ENCODE peak calls at places on chromosomes 11 and 22, in seven cellular contexts. One of them, this sample, is unnamed. For H3K4me1 and H3K9me3, the result is how much of the 10 kb centered on the place peaks cover.

GRCh38 chr11:31262761-31263160 is 106.8 kb downstream of the DCDC1 start:
- DNase-seq in prostate gland: no peak
- DNase-seq in PC-3: no peak
- DNase-seq in right atrium auricular region: no peak
- DNase-seq in Panc1: no peak
- DNase-seq in ascending aorta: no peak
- DNase-seq in heart right ventricle: no peak
- DNase-seq in this sample: no peak

GRCh38 chr11:87173185-87174039 is 135.7 kb downstream of the TMEM135 start:
- DNase-seq in right atrium auricular region: no peak
- DNase-seq in heart right ventricle: no peak
- DNase-seq in ascending aorta: no peak
- DNase-seq in Panc1: peak
- DNase-seq in PC-3: peak
- DNase-seq in prostate gland: peak
- DNase-seq in this sample: no peak

GRCh38 chr11:107969219-107969618 is 39.5 kb upstream of the CUL5 start:
- DNase-seq in right atrium auricular region: no peak
- DNase-seq in heart right ventricle: no peak
- DNase-seq in prostate gland: no peak
- DNase-seq in ascending aorta: no peak
- DNase-seq in Panc1: no peak
- DNase-seq in PC-3: no peak
- DNase-seq in this sample: no peak

GRCh38 chr11:77669848-77670511 is 32.4 kb upstream of the CLNS1A start:
- DNase-seq in Panc1: no peak
- DNase-seq in ascending aorta: no peak
- DNase-seq in prostate gland: peak
- DNase-seq in PC-3: peak
- DNase-seq in heart right ventricle: no peak
- DNase-seq in right atrium auricular region: no peak
- DNase-seq in this sample: no peak

GRCh38 chr22:23168381-23169031 is 11.8 kb upstream of the BCR start:
- DNase-seq in prostate gland: no peak
- DNase-seq in PC-3: no peak
- DNase-seq in right atrium auricular region: no peak
- DNase-seq in Panc1: no peak
- DNase-seq in heart right ventricle: no peak
- DNase-seq in ascending aorta: no peak
- DNase-seq in this sample: no peak

GRCh38 chr11:76613901-76614300 is 56.6 kb downstream of the LRRC32 start:
- DNase-seq in Panc1: no peak
- DNase-seq in prostate gland: no peak
- DNase-seq in right atrium auricular region: no peak
- DNase-seq in ascending aorta: no peak
- DNase-seq in heart right ventricle: no peak
- DNase-seq in PC-3: no peak
- DNase-seq in this sample: no peak

GRCh38 chr11:124918950-124919349 is at the start of gene HEPN1:
- DNase-seq in Panc1: no peak
- DNase-seq in prostate gland: no peak
- DNase-seq in right atrium auricular region: no peak
- DNase-seq in PC-3: no peak
- DNase-seq in heart right ventricle: no peak
- DNase-seq in ascending aorta: no peak
- DNase-seq in this sample: no peak

GRCh38 chr11:130037058-130037457 is 32.6 kb upstream of the APLP2 start:
- DNase-seq in prostate gland: no peak
- DNase-seq in right atrium auricular region: no peak
- DNase-seq in PC-3: peak
- DNase-seq in ascending aorta: no peak
- DNase-seq in heart right ventricle: no peak
- DNase-seq in Panc1: peak
- DNase-seq in this sample: no peak

GRCh38 chr11:63880031-63880841 is 36.7 kb downstream of the RCOR2 start:
- DNase-seq in PC-3: no peak
- DNase-seq in heart right ventricle: no peak
- DNase-seq in right atrium auricular region: no peak
- DNase-seq in ascending aorta: no peak
- DNase-seq in prostate gland: no peak
- DNase-seq in Panc1: no peak
- DNase-seq in this sample: no peak

GRCh38 chr11:134513585-134514120 is 101.6 kb upstream of the B3GAT1 start:
- DNase-seq in prostate gland: no peak
- DNase-seq in Panc1: no peak
- DNase-seq in right atrium auricular region: no peak
- DNase-seq in heart right ventricle: no peak
- DNase-seq in PC-3: no peak
- DNase-seq in ascending aorta: no peak
- DNase-seq in this sample: no peak

GRCh38 chr22:17647996-17648395 is 9.4 kb downstream of the BCL2L13 start:
- DNase-seq in PC-3: no peak
- DNase-seq in ascending aorta: no peak
- DNase-seq in prostate gland: no peak
- DNase-seq in right atrium auricular region: no peak
- DNase-seq in heart right ventricle: no peak
- DNase-seq in Panc1: no peak
- DNase-seq in this sample: no peak

GRCh38 chr11:37544491-37544890 is 946.5 kb upstream of the RAG2 start:
- DNase-seq in heart right ventricle: no peak
- DNase-seq in Panc1: no peak
- DNase-seq in right atrium auricular region: no peak
- DNase-seq in ascending aorta: no peak
- DNase-seq in prostate gland: no peak
- DNase-seq in PC-3: peak
- DNase-seq in this sample: no peak

DNA sequence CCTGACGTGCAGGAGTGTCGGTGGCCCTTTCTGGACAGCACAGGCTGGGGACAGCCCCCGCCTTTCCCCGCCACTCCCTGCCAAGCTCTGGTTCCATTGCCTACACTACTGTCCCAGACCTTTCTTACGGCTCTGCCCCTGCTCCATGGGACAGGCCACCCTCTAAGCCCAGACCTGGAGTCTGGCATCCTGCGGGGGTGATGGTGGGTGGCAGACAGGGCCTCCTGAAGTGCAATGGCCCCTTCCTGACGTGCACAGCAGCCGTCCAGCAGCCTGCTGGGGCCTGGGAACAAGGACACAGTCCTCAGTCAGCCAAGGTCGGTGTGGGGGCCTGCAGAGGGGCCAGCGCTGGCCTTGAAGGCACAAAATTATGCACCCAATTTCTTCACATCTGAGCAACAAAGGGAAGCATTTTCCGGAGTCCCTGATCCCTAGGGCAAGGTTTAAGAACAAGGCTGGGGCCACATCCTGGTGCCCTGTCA is 79.7 kb upstream of the KCNQ1OT1 start:
- DNase-seq in PC-3: no peak
- DNase-seq in heart right ventricle: peak
- DNase-seq in prostate gland: no peak
- DNase-seq in ascending aorta: peak
- DNase-seq in Panc1: no peak
- DNase-seq in right atrium auricular region: peak
- DNase-seq in this sample: no peak
- H3K4me1 ChIP-seq in PC-3: under half
- H3K4me1 ChIP-seq in heart right ventricle: under half
- H3K4me1 ChIP-seq in prostate gland: under half
- H3K4me1 ChIP-seq in ascending aorta: under half
- H3K4me1 ChIP-seq in Panc1: under half
- H3K4me1 ChIP-seq in right atrium auricular region: under half
- H3K4me1 ChIP-seq in this sample: under half

DNA sequence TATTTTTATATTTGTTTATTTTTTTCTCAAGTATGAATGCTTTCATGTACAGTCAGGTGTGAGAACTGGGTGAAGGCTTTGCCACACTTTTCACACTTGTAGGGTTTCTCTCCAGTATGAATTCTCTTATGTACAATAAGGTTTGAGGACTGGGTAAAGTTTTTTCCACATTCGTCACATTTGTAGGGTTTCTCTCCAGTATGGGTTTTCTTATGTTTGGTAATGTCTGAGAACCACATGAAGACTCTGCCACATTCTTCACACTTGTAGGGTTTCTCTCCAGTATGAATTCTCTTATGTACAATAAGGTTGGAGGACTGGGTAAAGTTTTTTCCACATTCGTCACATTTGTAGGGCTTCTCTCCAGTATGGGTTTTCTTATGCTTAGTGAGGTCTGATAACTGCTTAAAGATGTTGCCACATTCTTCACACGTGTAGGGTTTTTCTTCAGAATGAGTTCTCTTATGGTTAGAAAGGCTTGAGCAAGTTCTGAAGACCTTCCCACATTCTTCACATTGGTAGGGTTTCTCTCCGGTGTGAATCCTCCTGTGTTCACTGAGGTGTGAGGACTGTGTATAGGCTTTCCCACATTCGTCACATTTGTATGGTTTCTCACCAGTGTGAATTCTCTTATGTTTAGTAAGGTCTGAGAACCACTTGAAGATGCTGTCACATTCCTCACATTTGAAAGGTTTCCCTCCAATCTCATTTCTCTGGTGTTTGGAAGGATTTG is 19.7 kb downstream of the ZNF195 start:
- DNase-seq in prostate gland: no peak
- DNase-seq in heart right ventricle: no peak
- DNase-seq in PC-3: no peak
- DNase-seq in ascending aorta: no peak
- DNase-seq in Panc1: no peak
- DNase-seq in right atrium auricular region: no peak
- DNase-seq in this sample: no peak
- H3K9me3 ChIP-seq in prostate gland: under half
- H3K9me3 ChIP-seq in heart right ventricle: half or more
- H3K9me3 ChIP-seq in PC-3: half or more
- H3K9me3 ChIP-seq in ascending aorta: under half
- H3K9me3 ChIP-seq in Panc1: half or more
- H3K9me3 ChIP-seq in right atrium auricular region: half or more
- H3K9me3 ChIP-seq in this sample: under half

GRCh38 chr22:37661160-37661924 is 2.8 kb downstream of the PDXP start:
- DNase-seq in PC-3: peak
- DNase-seq in heart right ventricle: no peak
- DNase-seq in prostate gland: no peak
- DNase-seq in right atrium auricular region: no peak
- DNase-seq in Panc1: no peak
- DNase-seq in ascending aorta: no peak
- DNase-seq in this sample: no peak
- H3K4me3 ChIP-seq in PC-3: peak
- H3K4me3 ChIP-seq in heart right ventricle: no peak
- H3K4me3 ChIP-seq in prostate gland: no peak
- H3K4me3 ChIP-seq in right atrium auricular region: no peak
- H3K4me3 ChIP-seq in Panc1: no peak
- H3K4me3 ChIP-seq in ascending aorta: no peak
- H3K4me3 ChIP-seq in this sample: no peak

DNA sequence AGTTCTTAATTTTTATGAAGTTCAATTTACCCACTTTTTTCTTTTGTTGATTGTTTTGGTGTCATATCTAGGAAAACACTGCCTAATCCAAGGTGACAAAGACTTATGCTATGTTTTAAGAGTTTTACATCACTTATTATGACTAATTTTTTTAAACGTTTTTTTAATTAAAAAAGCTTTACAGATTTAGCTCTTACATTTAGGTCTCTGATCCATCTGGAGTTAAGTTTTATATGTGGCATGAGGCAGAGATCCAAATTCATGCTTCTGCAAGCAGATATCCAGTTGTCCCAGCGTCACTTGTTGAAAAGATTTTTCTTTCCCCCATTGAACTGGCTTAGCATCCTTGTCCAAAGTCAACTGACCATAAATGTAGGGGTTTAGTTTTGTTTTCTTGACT is 72.6 kb downstream of the PACSIN2 start:
- DNase-seq in right atrium auricular region: no peak
- DNase-seq in ascending aorta: no peak
- DNase-seq in prostate gland: no peak
- DNase-seq in Panc1: no peak
- DNase-seq in PC-3: no peak
- DNase-seq in heart right ventricle: no peak
- DNase-seq in this sample: no peak
- H3K4me1 ChIP-seq in right atrium auricular region: under half
- H3K4me1 ChIP-seq in ascending aorta: half or more
- H3K4me1 ChIP-seq in prostate gland: under half
- H3K4me1 ChIP-seq in Panc1: half or more
- H3K4me1 ChIP-seq in PC-3: half or more
- H3K4me1 ChIP-seq in heart right ventricle: half or more
- H3K4me1 ChIP-seq in this sample: under half

GRCh38 chr22:49147617-49148175 is 680.0 kb downstream of the BRD1 start:
- DNase-seq in heart right ventricle: no peak
- DNase-seq in Panc1: no peak
- DNase-seq in prostate gland: no peak
- DNase-seq in PC-3: no peak
- DNase-seq in right atrium auricular region: no peak
- DNase-seq in ascending aorta: no peak
- DNase-seq in this sample: no peak
- H3K9me3 ChIP-seq in heart right ventricle: under half
- H3K9me3 ChIP-seq in Panc1: under half
- H3K9me3 ChIP-seq in prostate gland: under half
- H3K9me3 ChIP-seq in PC-3: under half
- H3K9me3 ChIP-seq in right atrium auricular region: under half
- H3K9me3 ChIP-seq in ascending aorta: under half
- H3K9me3 ChIP-seq in this sample: under half

GRCh38 chr11:65546217-65546958 is 11.8 kb downstream of the LTBP3 start:
- DNase-seq in PC-3: peak
- DNase-seq in Panc1: no peak
- DNase-seq in prostate gland: peak
- DNase-seq in heart right ventricle: peak
- DNase-seq in right atrium auricular region: no peak
- DNase-seq in ascending aorta: peak
- DNase-seq in this sample: no peak

GRCh38 chr11:65549088-65549487 is 9.1 kb downstream of the LTBP3 start:
- DNase-seq in PC-3: no peak
- DNase-seq in right atrium auricular region: no peak
- DNase-seq in heart right ventricle: no peak
- DNase-seq in ascending aorta: no peak
- DNase-seq in prostate gland: no peak
- DNase-seq in Panc1: no peak
- DNase-seq in this sample: no peak

GRCh38 chr11:65547446-65548125 is 10.6 kb downstream of the LTBP3 start:
- DNase-seq in PC-3: no peak
- DNase-seq in right atrium auricular region: no peak
- DNase-seq in ascending aorta: no peak
- DNase-seq in heart right ventricle: no peak
- DNase-seq in prostate gland: no peak
- DNase-seq in Panc1: no peak
- DNase-seq in this sample: no peak

GRCh38 chr11:65542738-65543390 is 15.3 kb downstream of the LTBP3 start:
- DNase-seq in PC-3: no peak
- DNase-seq in right atrium auricular region: no peak
- DNase-seq in heart right ventricle: no peak
- DNase-seq in Panc1: no peak
- DNase-seq in ascending aorta: no peak
- DNase-seq in prostate gland: no peak
- DNase-seq in this sample: no peak

DNA sequence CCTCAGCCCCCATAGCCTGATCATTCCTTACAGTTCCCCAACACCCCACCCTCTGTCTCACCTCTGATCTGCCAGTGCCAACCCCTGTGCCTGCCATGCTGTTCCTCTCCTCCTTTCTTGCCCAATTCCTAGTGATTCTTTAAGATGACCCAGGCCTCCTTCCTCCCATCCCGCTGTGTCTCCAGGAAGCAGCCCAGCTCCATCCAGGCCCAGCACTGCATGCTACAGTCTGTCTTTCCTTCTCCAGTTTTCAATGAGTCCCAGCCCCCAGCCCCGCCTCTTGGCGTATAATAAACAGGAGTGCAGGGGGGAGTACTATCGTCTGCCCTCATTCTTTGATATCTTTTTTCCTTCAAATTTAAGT is 12.3 kb downstream of the LTBP3 start:
- DNase-seq in ascending aorta: no peak
- DNase-seq in PC-3: no peak
- DNase-seq in prostate gland: no peak
- DNase-seq in right atrium auricular region: no peak
- DNase-seq in Panc1: no peak
- DNase-seq in heart right ventricle: no peak
- DNase-seq in this sample: no peak
- H3K4me3 ChIP-seq in ascending aorta: no peak
- H3K4me3 ChIP-seq in PC-3: peak
- H3K4me3 ChIP-seq in prostate gland: no peak
- H3K4me3 ChIP-seq in right atrium auricular region: no peak
- H3K4me3 ChIP-seq in Panc1: no peak
- H3K4me3 ChIP-seq in heart right ventricle: no peak
- H3K4me3 ChIP-seq in this sample: no peak